ENCODE peak calls at places on chromosomes 6 and 20, in nine cellular contexts. N is CD8-positive, alpha-beta T cell; V is endodermal cell; Z is naive thymus-derived CD4-positive, alpha-beta T cell; M is trophoblast cell; W is psoas muscle; L is mucosa of descending colon; C is lower lobe of right lung; F is mammary epithelial cell. K is an unnamed sample.
A peak's percentile ranks its signal among the peaks of the same experiment; 100 is the strongest.

GRCh38 chr6:14031516-14031915 is 86.1 kb upstream of the CD83 start:
- DNase-seq in N (no peak), V (no peak), Z (no peak), M (no peak), W (no peak), L (no peak), C (no peak), F (no peak), K (no peak)

GRCh38 chr20:7856756-7857155 is 83.5 kb downstream of the HAO1 start:
- DNase-seq in N (no peak), V (no peak), Z (no peak), M (no peak), W (no peak), L (no peak), C (no peak), F (peak; percentile 91), K (peak; percentile 67)

GRCh38 chr6:42131531-42131930 is 10.9 kb downstream of the C6orf132 start:
- DNase-seq in N (no peak), V (no peak), Z (no peak), M (no peak), W (no peak), L (no peak), C (no peak), F (peak; percentile 55), K (no peak)

GRCh38 chr6:66628917-66629316 is 921.9 kb upstream of the EYS start:
- DNase-seq in N (no peak), V (no peak), Z (no peak), M (no peak), W (no peak), L (no peak), C (no peak), F (no peak), K (no peak)

GRCh38 chr20:10622657-10623418 is 51.0 kb downstream of the JAG1 start:
- DNase-seq in N (no peak), V (no peak), Z (no peak), M (peak; percentile 70), W (peak; percentile 59), L (no peak), C (no peak), F (peak; percentile 40), K (no peak)

GRCh38 chr6:107046316-107046715 is 18.3 kb downstream of the MTRES1 start:
- DNase-seq in N (no peak), V (no peak), Z (no peak), M (no peak), W (no peak), L (no peak), C (no peak), F (no peak), K (no peak)

GRCh38 chr6:108655840-108656650 is 95.3 kb downstream of the FOXO3 start:
- DNase-seq in N (no peak), V (no peak), Z (no peak), M (no peak), W (no peak), L (no peak), C (no peak), F (no peak), K (no peak)

GRCh38 chr6:159836294-159837140 is 36.4 kb downstream of the PNLDC1 start:
- DNase-seq in N (no peak), V (no peak), Z (no peak), M (no peak), W (peak; percentile 47), L (no peak), C (peak; percentile 35), F (no peak), K (no peak)

GRCh38 chr6:39432311-39433025 is 110.0 kb upstream of the KCNK16 start:
- DNase-seq in N (no peak), V (no peak), Z (no peak), M (no peak), W (no peak), L (no peak), C (no peak), F (no peak), K (no peak)

GRCh38 chr6:39430446-39430845 is 107.9 kb upstream of the KCNK16 start:
- DNase-seq in N (no peak), V (no peak), Z (no peak), M (no peak), W (no peak), L (no peak), C (no peak), F (no peak), K (no peak)

GRCh38 chr6:39428152-39428551 is 105.7 kb upstream of the KCNK16 start:
- DNase-seq in N (no peak), V (no peak), Z (no peak), M (no peak), W (no peak), L (no peak), C (no peak), F (peak; percentile 76), K (no peak)

GRCh38 chr6:39430968-39431523 is 108.5 kb upstream of the KCNK16 start:
- DNase-seq in N (no peak), V (peak; percentile 72), Z (no peak), M (no peak), W (peak; percentile 70), L (peak; percentile 60), C (peak; percentile 71), F (no peak), K (no peak)

DNA sequence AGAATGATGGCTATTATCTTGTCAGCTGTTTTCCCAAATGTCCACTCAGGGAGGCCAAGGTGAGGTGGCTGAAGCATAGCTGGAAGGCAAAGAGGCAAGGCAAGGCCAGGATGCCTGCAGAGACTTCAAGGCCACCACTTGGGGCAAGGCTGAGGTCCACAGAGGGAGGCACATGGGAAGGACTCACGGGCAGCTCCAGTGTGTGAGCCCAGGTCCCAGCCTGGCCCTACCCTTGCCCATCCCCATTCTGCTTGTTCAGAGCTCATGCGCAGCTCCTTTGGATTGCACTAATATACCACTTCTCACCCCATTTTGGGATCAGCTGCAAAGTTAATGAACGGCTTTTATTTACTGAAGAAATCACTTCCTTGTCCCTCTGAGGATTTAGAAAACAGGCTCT is 111.1 kb upstream of the KCNK16 start:
- DNase-seq in N (no peak), V (no peak), Z (no peak), M (no peak), W (no peak), L (no peak), C (no peak), F (no peak), K (no peak)
- H3K4me1 ChIP-seq in N (no peaks in the 10 kb centered on the region), V (no peaks in the 10 kb centered on the region), Z (no peaks in the 10 kb centered on the region), M (peaks cover 9% of the 10 kb centered on the region), W (peaks cover 9% of the 10 kb centered on the region), L (no peaks in the 10 kb centered on the region), C (peaks cover 11% of the 10 kb centered on the region), F (peaks cover 18% of the 10 kb centered on the region), K (peaks cover 8% of the 10 kb centered on the region)

GRCh38 chr6:127634178-127634577 is 57.2 kb downstream of the C6orf58 start:
- DNase-seq in N (no peak), V (no peak), Z (no peak), M (no peak), W (no peak), L (no peak), C (no peak), F (no peak), K (no peak)
- H3K4me1 ChIP-seq in N (no peaks in the 10 kb centered on the region), V (no peaks in the 10 kb centered on the region), Z (no peaks in the 10 kb centered on the region), M (no peaks in the 10 kb centered on the region), W (no peaks in the 10 kb centered on the region), L (no peaks in the 10 kb centered on the region), C (no peaks in the 10 kb centered on the region), F (no peaks in the 10 kb centered on the region), K (no peaks in the 10 kb centered on the region)

DNA sequence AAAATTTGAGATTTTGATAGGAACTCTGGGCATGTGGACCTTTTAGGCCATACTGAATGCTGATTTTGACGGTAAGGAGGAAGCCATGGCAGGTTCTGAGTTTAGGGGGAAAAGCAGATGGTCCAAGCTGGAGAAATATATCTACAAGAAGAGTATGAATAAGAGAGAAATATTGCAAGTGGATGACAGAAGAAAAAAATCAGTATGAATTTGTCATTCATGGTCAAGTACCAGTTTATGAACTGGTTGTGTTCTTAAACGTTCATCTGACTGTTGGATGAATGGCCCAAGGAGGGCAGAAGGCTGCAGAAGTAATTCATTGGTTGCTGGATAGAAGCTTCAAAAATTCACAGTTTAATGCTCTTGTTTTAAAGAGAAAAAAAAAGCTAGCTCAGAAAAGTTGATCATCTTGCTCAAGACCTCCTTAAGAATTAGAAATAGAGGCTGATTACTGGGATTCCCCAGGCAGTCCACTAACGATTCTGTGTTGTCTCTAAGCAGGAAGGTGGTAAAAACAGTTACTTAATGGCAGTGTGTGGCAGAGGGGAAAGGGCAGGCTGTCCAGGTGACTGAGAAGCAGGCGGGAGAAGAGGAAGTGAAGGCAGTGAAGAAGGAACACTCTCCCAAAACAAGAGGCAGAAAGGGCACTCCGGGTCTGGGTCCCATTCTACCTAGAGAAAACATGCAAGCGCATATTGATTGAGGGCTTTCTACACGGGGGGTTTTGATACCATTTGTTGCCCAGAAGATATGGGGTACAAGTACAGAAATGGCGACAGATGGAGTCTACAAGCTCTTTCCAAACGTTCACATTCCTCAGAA is 2.0 kb upstream of the DUSP22 start:
- DNase-seq in N (no peak), V (no peak), Z (no peak), M (no peak), W (no peak), L (no peak), C (no peak), F (no peak), K (no peak)
- H3K4me1 ChIP-seq in N (peaks cover 14% of the 10 kb centered on the region), V (peaks cover 3% of the 10 kb centered on the region), Z (peaks cover 7% of the 10 kb centered on the region), M (no peaks in the 10 kb centered on the region), W (peaks cover 13% of the 10 kb centered on the region), L (no peaks in the 10 kb centered on the region), C (peaks cover 31% of the 10 kb centered on the region), F (peaks cover 17% of the 10 kb centered on the region), K (peaks cover 14% of the 10 kb centered on the region)

GRCh38 chr20:53902968-53903651 is 167.3 kb downstream of the BCAS1 start:
- DNase-seq in N (no peak), V (no peak), Z (no peak), M (no peak), W (no peak), L (no peak), C (no peak), F (no peak), K (no peak)

GRCh38 chr20:53904261-53904660 is 166.1 kb downstream of the BCAS1 start:
- DNase-seq in N (no peak), V (no peak), Z (no peak), M (no peak), W (no peak), L (no peak), C (no peak), F (no peak), K (no peak)

GRCh38 chr20:53907968-53908751 is 162.2 kb downstream of the BCAS1 start:
- DNase-seq in N (no peak), V (peak; percentile 20), Z (no peak), M (no peak), W (no peak), L (no peak), C (no peak), F (no peak), K (no peak)

GRCh38 chr20:53903652-53903987 is 166.8 kb downstream of the BCAS1 start:
- DNase-seq in N (no peak), V (no peak), Z (no peak), M (no peak), W (no peak), L (no peak), C (no peak), F (peak; percentile 94), K (no peak)

DNA sequence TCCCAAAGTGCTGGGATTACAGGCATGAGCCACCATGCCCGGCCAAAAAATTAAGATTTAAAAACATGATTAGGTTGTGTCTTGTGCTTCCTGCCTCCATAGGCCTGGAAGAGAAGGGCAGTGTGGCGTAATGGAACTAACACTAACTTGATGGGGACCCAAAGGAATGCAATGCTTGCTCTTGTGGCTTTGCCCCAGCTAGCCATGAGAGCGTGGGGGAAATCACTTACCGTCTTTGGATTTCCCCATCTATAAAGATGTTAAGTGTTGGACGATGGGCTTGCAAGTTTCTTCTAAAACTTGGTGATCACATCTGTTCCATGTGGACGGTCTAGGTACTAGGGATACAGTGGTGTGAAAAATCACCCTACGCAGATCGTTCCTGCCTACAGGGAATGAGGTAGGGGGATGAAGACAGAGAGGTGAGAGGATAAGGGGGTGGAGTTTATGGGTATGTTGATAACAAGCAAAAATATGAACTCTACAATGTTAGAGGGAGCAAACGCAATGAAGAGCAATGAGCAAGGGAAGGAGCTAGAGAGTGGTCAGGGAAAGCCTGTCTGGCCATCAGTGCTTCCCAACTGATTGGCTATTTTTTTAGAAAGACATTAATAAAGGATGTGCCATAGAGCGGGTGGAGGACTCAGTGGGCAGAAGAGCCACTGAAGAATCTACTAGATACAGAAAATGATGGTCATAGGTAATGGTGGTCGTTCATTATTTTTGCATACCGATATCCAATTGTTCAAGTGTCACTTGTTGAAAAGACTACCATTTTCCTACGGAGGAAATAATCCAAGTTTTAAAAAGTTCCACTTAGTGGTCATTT is 165.2 kb downstream of the BCAS1 start:
- DNase-seq in N (no peak), V (no peak), Z (no peak), M (no peak), W (no peak), L (no peak), C (no peak), F (no peak), K (no peak)
- H3K4me1 ChIP-seq in N (peaks cover 16% of the 10 kb centered on the region), V (no peaks in the 10 kb centered on the region), Z (peaks cover 2% of the 10 kb centered on the region), M (no peaks in the 10 kb centered on the region), W (no peaks in the 10 kb centered on the region), L (peaks cover 23% of the 10 kb centered on the region), C (peaks cover 23% of the 10 kb centered on the region), F (peaks cover 64% of the 10 kb centered on the region), K (peaks cover 61% of the 10 kb centered on the region)